ENCODE peak calls at places on chromosomes 3 and 15, in seven cellular contexts. Z is GM12878, F is HCT116, W is HepG2, U is H1, G is SK-N-SH, S is K562. O is an unnamed sample.

GRCh38 chr3:155363690-155364070 is 70.2 kb upstream of the STRIT1 start:
- DNase-seq in Z (no peak), F (no peak), G (no peak), W (no peak), S (no peak), U (no peak), O (no peak)

GRCh38 chr15:59532770-59533379 is 78.7 kb upstream of the GCNT3 start:
- DNase-seq in U (no peak), W (peak), Z (no peak), F (peak), S (peak), G (peak), O (no peak)

GRCh38 chr15:57518779-57519410 is 72.8 kb upstream of the MYZAP start:
- DNase-seq in Z (no peak), W (no peak), U (no peak), F (no peak), G (no peak), S (no peak), O (no peak)

GRCh38 chr15:96542130-96542770 is 211.8 kb downstream of the NR2F2 start:
- DNase-seq in S (no peak), U (no peak), W (no peak), Z (no peak), G (no peak), F (no peak), O (no peak)

GRCh38 chr3:10262027-10262426 is 13.8 kb downstream of the TATDN2 start:
- DNase-seq in S (no peak), U (no peak), Z (no peak), F (no peak), W (no peak), G (no peak), O (no peak)

GRCh38 chr3:160098946-160099626 is 110.5 kb downstream of the IL12A start:
- DNase-seq in G (no peak), F (no peak), W (no peak), S (no peak), U (no peak), Z (no peak), O (no peak)

GRCh38 chr3:37074178-37074577 is 80.9 kb downstream of the MLH1 start:
- DNase-seq in G (no peak), F (no peak), W (no peak), S (no peak), U (no peak), Z (no peak), O (no peak)

GRCh38 chr3:188000361-188000861 is 153.5 kb upstream of the LPP start:
- DNase-seq in Z (no peak), S (no peak), W (no peak), G (no peak), U (no peak), F (no peak), O (no peak)

GRCh38 chr3:152477422-152477821 is 208.7 kb downstream of the MBNL1 start:
- DNase-seq in W (no peak), Z (no peak), U (no peak), G (no peak), F (no peak), S (no peak), O (no peak)

GRCh38 chr3:151724846-151725562 is 8.7 kb upstream of the AADACL2 start:
- DNase-seq in U (no peak), G (no peak), W (no peak), Z (no peak), F (no peak), S (no peak), O (no peak)

GRCh38 chr3:127735767-127736693 is 63.3 kb downstream of the ABTB1 start:
- DNase-seq in G (no peak), Z (peak), U (no peak), S (no peak), F (no peak), W (no peak), O (no peak)

GRCh38 chr3:117439812-117440211 is 730.2 kb downstream of the TUSC7 start:
- DNase-seq in S (no peak), U (peak), G (peak), W (peak), Z (no peak), F (no peak), O (no peak)

GRCh38 chr3:38649500-38650247 is at the start of gene SCN5A:
- DNase-seq in G (peak), F (no peak), S (peak), U (no peak), Z (no peak), W (no peak), O (no peak)

GRCh38 chr3:141913150-141913811 is 36.8 kb downstream of the ATP1B3 start:
- DNase-seq in S (peak), Z (peak), U (no peak), F (peak), W (peak), G (peak), O (no peak)

GRCh38 chr3:190167936-190168680 is 47.4 kb upstream of the P3H2 start:
- DNase-seq in W (no peak), G (no peak), S (no peak), F (no peak), U (no peak), Z (no peak), O (no peak)

GRCh38 chr3:127052121-127052561 is 69.2 kb downstream of the PLXNA1 start:
- DNase-seq in F (no peak), Z (no peak), G (no peak), U (no peak), S (no peak), W (no peak), O (no peak)

GRCh38 chr3:189748046-189748445 is 116.9 kb downstream of the TP63 start:
- DNase-seq in S (no peak), F (no peak), U (no peak), W (no peak), Z (no peak), G (no peak), O (no peak)

GRCh38 chr3:14441240-14441919 is 39.0 kb downstream of the SLC6A6 start:
- DNase-seq in Z (no peak), W (no peak), S (no peak), U (no peak), F (no peak), G (no peak), O (no peak)

GRCh38 chr3:75327453-75327852 is 336.7 kb upstream of the FRG2C start:
- DNase-seq in G (no peak), Z (no peak), S (no peak), U (no peak), W (no peak), F (no peak), O (no peak)

GRCh38 chr3:196639517-196640500 is at the start of gene NRROS:
- DNase-seq in G (peak), F (no peak), Z (no peak), S (peak), W (no peak), U (peak), O (no peak)

GRCh38 chr3:57820479-57820878 is 64.4 kb downstream of the SLMAP start:
- DNase-seq in S (no peak), F (no peak), G (no peak), W (peak), U (no peak), Z (no peak), O (no peak)

GRCh38 chr3:120622870-120623718 is 27.0 kb downstream of the NDUFB4 start:
- DNase-seq in Z (no peak), W (peak), U (no peak), S (peak), F (peak), G (no peak), O (peak)

GRCh38 chr15:81264072-81264857 is 59.7 kb downstream of the STARD5 start:
- DNase-seq in F (no peak), G (no peak), S (no peak), U (no peak), Z (no peak), W (no peak), O (no peak)

GRCh38 chr15:46091860-46092450 is 457.1 kb downstream of the SQOR start:
- DNase-seq in W (peak), U (peak), Z (no peak), S (peak), F (peak), G (peak), O (no peak)

GRCh38 chr3:66220602-66221377 is at the start of gene SLC25A26:
- DNase-seq in F (peak), S (peak), G (peak), W (peak), Z (peak), U (peak), O (peak)

GRCh38 chr3:187198490-187198889 is 1.2 kb downstream of the RTP1 start:
- DNase-seq in W (no peak), Z (no peak), S (no peak), F (no peak), U (no peak), G (no peak), O (no peak)

GRCh38 chr15:31442203-31443090 is 115.8 kb downstream of the KLF13 start:
- DNase-seq in U (no peak), W (no peak), S (no peak), Z (no peak), F (no peak), G (peak), O (no peak)

GRCh38 chr3:164030194-164030593 is 1048.1 kb downstream of the SI start:
- DNase-seq in G (no peak), S (no peak), Z (no peak), F (no peak), U (no peak), W (no peak), O (no peak)

GRCh38 chr15:97692317-97693015 is 268.0 kb upstream of the ARRDC4 start:
- DNase-seq in W (no peak), Z (no peak), F (no peak), S (no peak), G (peak), U (no peak), O (no peak)

DNA sequence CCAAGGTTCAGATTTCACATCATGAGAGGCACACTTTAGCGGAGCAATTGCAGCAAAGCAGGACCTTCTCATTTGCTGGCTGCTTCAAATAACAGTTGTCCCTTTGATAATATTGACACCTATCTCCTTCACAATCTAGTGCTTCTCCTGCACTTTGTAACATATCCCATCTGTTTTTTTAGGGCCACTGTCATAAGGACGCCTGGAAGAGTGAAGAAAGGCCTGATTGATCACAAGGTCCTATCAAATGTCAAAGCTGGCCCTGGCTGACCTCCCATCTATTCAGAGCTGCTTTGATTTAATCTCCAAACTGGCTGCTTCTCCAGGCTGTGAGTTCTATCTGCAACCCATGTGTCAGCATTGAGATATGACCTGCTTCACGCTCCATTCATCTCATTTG is 601.2 kb upstream of the KCNMB2 start:
- DNase-seq in W (peak), F (no peak), U (no peak), G (peak), Z (no peak), S (no peak), O (no peak)
- TF ChIP-seq SIN3A in W (no peak), F (no peak), U (no peak), G (no peak), Z (no peak), S (no peak), O (no peak)

GRCh38 chr3:143633816-143634215 is 214.5 kb downstream of the SLC9A9 start:
- DNase-seq in Z (no peak), W (no peak), F (no peak), G (no peak), S (no peak), U (no peak), O (no peak)
- TF ChIP-seq SIN3A in Z (no peak), W (no peak), F (no peak), G (no peak), S (no peak), U (no peak), O (no peak)

DNA sequence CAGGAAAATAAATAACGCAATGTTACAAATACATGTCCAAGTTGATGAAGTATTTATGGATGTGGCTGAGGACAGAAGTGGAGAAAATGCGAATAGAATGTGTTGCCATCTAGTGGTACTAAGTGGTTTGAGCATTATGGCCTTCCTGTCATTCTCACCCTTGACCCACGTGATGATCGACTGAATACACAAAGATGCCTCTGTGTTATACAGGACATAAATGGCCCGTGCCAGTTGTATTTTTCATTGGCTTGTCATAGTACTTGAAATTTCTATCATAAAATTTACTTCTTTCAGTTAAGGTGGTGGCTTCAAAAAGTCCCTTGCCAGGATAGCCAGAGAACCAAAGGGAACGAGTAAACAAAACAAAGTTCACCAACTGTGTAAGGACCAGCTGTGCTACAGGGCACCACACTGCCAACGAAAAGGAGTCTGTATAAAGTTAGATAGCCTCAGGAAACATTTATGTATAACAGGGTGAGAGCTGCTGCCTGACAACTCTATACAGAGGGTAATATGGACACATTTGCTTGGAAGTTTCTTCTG is 103.7 kb downstream of the MYH15 start:
- DNase-seq in Z (peak), U (no peak), W (peak), S (peak), G (peak), F (peak), O (peak)
- TF ChIP-seq SIN3A in Z (no peak), U (no peak), W (no peak), S (no peak), G (no peak), F (no peak), O (no peak)

GRCh38 chr15:73139416-73140082 is 87.3 kb downstream of the NEO1 start:
- DNase-seq in W (no peak), S (no peak), Z (no peak), U (no peak), G (peak), F (no peak), O (no peak)
- TF ChIP-seq SIN3A in W (no peak), S (no peak), Z (no peak), U (no peak), G (no peak), F (no peak), O (no peak)

GRCh38 chr3:148884261-148884660 is 19.2 kb downstream of the CPA3 start:
- DNase-seq in W (no peak), Z (no peak), G (no peak), S (no peak), F (no peak), U (no peak), O (no peak)
- TF ChIP-seq SIN3A in W (no peak), Z (no peak), G (no peak), S (no peak), F (no peak), U (no peak), O (no peak)

DNA sequence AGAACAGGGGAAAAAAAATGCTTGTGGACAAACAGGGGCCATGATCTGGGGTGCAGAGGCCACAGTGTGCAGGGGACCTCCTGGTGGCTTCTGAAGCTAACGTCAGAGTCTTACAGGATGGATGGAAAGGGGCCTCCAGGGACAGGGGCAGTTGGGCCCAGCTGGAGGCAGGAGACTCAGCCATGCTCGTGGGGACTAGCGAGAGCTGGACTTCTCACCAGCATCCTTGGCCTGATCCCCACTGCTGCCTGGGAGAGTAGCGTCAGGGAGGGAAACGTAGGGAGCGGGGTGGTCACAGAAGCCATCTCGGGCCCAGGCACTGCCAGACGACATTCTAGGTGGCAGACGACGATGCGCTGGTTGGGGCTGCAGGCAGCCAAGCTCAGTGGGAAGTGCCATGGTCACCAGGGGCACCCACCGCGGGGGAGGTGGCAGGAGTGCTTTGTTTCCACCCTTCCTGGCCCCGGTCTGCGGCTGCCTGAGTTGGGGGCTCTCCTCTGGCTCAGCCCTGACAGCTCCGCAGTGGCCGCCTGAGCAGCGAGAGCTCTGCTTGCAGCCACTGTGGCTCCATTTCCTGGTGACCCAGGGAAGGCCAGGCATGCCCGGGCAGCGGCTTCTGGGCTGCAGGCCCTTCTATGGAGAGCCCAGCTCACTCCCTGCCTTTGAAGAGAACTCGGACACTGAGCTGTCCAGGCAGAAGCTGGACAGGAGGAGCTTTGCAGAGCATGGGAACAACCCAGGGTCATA is 31.0 kb downstream of the KLHL25 start:
- DNase-seq in U (no peak), F (no peak), W (no peak), G (no peak), Z (no peak), S (no peak), O (no peak)
- TF ChIP-seq SIN3A in U (no peak), F (no peak), W (no peak), G (no peak), Z (no peak), S (no peak), O (no peak)

GRCh38 chr3:193780810-193781472 is 187.9 kb downstream of the OPA1 start:
- DNase-seq in G (peak), W (peak), Z (no peak), F (no peak), S (peak), U (peak), O (no peak)
- TF ChIP-seq SIN3A in G (no peak), W (no peak), Z (no peak), F (no peak), S (no peak), U (no peak), O (no peak)

GRCh38 chr15:33871911-33872760 is 96.2 kb upstream of the CHRM5 start:
- DNase-seq in U (no peak), F (no peak), W (no peak), S (no peak), G (peak), Z (no peak), O (no peak)
- TF ChIP-seq SIN3A in U (no peak), F (no peak), W (no peak), S (no peak), G (no peak), Z (no peak), O (no peak)

GRCh38 chr3:124230928-124231456 is 239.1 kb upstream of the ROPN1 start:
- DNase-seq in F (no peak), W (no peak), S (no peak), U (no peak), G (no peak), Z (no peak), O (no peak)

GRCh38 chr3:124235446-124235845 is 243.5 kb upstream of the ROPN1 start:
- DNase-seq in F (no peak), G (no peak), U (no peak), Z (no peak), S (no peak), W (no peak), O (no peak)

GRCh38 chr3:124229836-124230235 is 237.9 kb upstream of the ROPN1 start:
- DNase-seq in G (no peak), W (no peak), S (no peak), Z (no peak), F (no peak), U (no peak), O (no peak)

GRCh38 chr3:124230432-124230831 is 238.5 kb upstream of the ROPN1 start:
- DNase-seq in F (no peak), Z (no peak), S (no peak), W (no peak), U (no peak), G (no peak), O (no peak)

GRCh38 chr3:124234852-124235252 is 242.9 kb upstream of the ROPN1 start:
- DNase-seq in F (no peak), G (no peak), Z (no peak), S (no peak), W (no peak), U (no peak), O (no peak)
- TF ChIP-seq SIN3A in F (no peak), G (no peak), Z (no peak), S (no peak), W (no peak), U (no peak), O (no peak)

O was measured in Panc1.